ENCODE peak calls at places on chromosomes 4 and X, in four cellular contexts. Y is K562, E is GM12878, T is HepG2. B is an unnamed sample.
A peak's percentile ranks its signal among the peaks of the same experiment; 100 is the strongest.

GRCh38 chrX:10175317-10175871 is 18.6 kb downstream of the CLCN4 start:
- DNase-seq in E (no peak), Y (no peak), T (no peak), B (no peak)

GRCh38 chrX:129980540-129981206 is 1.8 kb upstream of the BCORL1 start:
- DNase-seq in E (no peak), T (peak; percentile 25), Y (no peak), B (no peak)

GRCh38 chrX:125295337-125295736 is 24.3 kb upstream of the TEX13C start:
- DNase-seq in T (no peak), E (no peak), Y (no peak), B (no peak)

GRCh38 chrX:74179071-74179470 is 124.9 kb upstream of the ZCCHC13 start:
- DNase-seq in Y (no peak), E (no peak), T (peak; percentile 39), B (no peak)

GRCh38 chr4:76897522-76898384 is at the start of gene SOWAHB:
- DNase-seq in Y (no peak), E (no peak), T (peak; percentile 40), B (peak; percentile 69)

GRCh38 chrX:132094169-132094568 is 33.7 kb downstream of the FRMD7 start:
- DNase-seq in Y (no peak), E (no peak), T (no peak), B (no peak)

GRCh38 chrX:11143931-11144678 is 33.0 kb downstream of the HCCS start:
- DNase-seq in T (peak; percentile 55), E (peak; percentile 42), Y (peak; percentile 39), B (peak; percentile 63)

GRCh38 chrX:54288277-54288676 is 69.6 kb downstream of the WNK3 start:
- DNase-seq in E (no peak), Y (no peak), T (peak; percentile 45), B (no peak)

GRCh38 chr4:83326546-83326945 is 8.1 kb downstream of the HPSE start:
- DNase-seq in Y (no peak), T (no peak), E (no peak), B (no peak)

GRCh38 chr4:7429069-7429416 is 5.7 kb downstream of the PSAPL1 start:
- DNase-seq in E (no peak), T (no peak), Y (no peak), B (no peak)

GRCh38 chr4:1421650-1422049 is 15.4 kb upstream of the NKX1-1 start:
- DNase-seq in T (no peak), E (no peak), Y (no peak), B (no peak)

DNA sequence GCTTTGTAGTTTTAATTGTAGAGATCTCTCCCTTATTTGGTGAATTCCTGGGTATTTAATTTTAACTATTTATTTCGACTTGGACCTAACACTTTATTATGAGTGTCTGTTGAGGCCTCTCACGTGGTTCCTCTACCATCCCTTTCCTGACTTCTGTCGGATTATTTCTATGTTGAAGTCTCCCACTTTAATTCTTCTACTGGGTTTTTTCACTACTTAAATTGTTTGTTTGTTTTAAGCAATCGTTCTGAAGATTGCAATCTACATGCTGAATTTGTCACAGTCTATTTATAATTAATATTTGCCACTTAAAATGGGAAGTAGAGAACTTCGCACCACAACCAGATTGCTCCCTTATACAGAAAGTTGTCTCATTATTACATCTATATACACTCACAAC is 20.8 kb upstream of the NKX1-1 start:
- DNase-seq in T (no peak), Y (no peak), E (no peak), B (no peak)
- TF ChIP-seq EZH2 in T (no peak), Y (no peak), E (no peak), B (no peak)

GRCh38 chr4:87024181-87024580 is 89.4 kb downstream of the AFF1 start:
- DNase-seq in T (no peak), Y (no peak), E (no peak), B (no peak)
- H4K20me1 ChIP-seq in T (peaks cover 28% of the 10 kb centered on the region), Y (peaks cover 21% of the 10 kb centered on the region), E (no peaks in the 10 kb centered on the region), B (no peaks in the 10 kb centered on the region)

DNA sequence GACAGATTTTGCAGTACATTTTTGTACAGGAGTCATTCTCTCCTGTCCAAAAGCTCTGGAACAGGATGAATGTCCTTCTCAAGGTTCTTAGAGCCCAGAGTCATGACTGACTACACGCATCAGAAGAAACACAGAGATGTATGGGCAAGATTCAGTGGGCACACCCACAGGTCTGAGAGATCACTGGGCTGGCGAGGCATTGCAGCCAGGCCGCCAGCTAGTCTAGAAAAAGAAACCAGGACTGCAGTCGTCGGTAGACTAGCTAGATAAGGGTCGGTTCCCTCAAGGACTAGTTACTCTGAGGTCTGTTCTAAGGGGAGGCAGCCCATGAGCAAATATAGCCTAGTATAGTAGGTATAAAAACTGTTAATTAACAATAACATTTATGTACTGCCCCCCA is 19.8 kb downstream of the GBA3 start:
- DNase-seq in Y (no peak), E (no peak), T (no peak), B (no peak)
- TF ChIP-seq ZBTB33 in Y (no peak), E (no peak), T (no peak), B (no peak)

DNA sequence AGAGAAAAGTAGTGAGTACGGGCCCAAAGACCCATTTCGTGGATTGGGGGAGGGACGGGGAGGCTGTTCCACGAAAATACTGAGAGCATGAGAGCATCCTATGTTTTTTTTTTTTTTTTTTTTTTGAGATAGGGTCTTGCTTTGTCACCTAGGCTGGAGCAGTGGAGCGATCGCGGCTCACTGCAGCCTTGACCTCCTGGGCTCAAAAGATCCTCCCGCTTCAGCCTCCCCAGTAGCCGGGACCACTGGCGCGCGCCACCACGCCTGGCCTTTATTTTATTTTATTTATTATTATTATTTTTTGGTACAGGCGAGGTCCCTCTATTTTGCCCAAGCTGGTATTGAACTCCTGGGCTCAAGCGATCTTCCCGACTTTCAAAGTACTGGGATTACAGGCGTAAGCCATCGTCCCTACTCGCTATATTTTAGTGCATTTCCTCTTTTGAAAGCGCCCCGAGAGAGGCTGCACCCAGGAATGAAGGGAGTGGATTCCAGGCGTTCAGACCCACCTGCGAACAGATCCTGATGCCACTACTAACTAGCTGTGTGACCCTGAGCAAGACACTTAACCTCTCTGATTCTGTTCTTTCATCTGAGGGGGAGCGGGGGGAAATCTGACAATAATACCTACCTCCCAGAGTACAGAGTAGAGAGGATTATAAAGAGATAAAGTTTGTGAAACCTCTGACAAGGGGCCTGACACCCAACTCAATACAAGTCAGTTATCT is 5.4 kb upstream of the MSX1 start:
- DNase-seq in T (no peak), Y (no peak), E (no peak), B (no peak)
- TF ChIP-seq EZH2 in T (no peak), Y (no peak), E (no peak), B (no peak)

DNA sequence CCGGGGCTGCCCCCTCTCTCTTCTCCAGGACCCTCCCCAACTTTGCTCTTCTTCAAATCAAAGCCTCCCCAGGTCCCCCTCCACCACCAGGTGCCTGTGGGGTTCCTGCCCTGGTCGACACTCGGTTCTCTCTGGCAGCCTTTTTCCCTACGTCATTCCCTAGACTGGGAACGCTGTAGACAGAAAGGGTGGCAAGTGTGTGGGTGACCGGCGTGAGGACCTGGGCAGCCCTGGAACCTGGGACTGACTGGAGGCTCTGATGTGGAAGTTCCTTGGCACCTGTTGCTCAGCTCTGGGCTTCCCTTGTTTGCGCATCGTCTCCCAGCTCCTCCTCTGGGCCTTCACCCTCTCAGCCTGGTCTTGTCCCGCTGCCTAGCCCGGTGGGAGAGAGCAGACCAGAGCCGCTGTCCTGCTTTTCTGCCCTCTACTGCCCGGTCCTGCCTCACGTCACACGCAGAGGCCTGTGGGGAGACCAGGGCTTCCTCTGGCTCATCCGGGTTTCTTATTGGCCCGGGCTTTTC is 1.3 kb downstream of the TACC3 start:
- DNase-seq in Y (no peak), E (no peak), T (no peak), B (no peak)
- H4K20me1 ChIP-seq in Y (peaks cover 14% of the 10 kb centered on the region), E (peaks cover 4% of the 10 kb centered on the region), T (peaks cover 3% of the 10 kb centered on the region), B (no peaks in the 10 kb centered on the region)

GRCh38 chr4:147118523-147118922 is 172.9 kb upstream of the TTC29 start:
- DNase-seq in T (no peak), E (peak; percentile 31), Y (no peak), B (no peak)
- TF ChIP-seq ZBTB33 in T (no peak), E (no peak), Y (no peak), B (no peak)